ENCODE peak calls at places on chromosomes 13 and 19, in six cellular contexts. P is breast epithelium, R is GM12892, C is stomach, Z is suprapubic skin, T is transverse colon. A is an unnamed sample.

GRCh38 chr19:7505682-7506384 is 10.1 kb upstream of the ZNF358 start:
- DNase-seq in P (no peak), R (no peak), C (no peak), Z (no peak), T (peak), A (no peak)

GRCh38 chr19:13574933-13575332 is 68.7 kb upstream of the CACNA1A start:
- DNase-seq in P (no peak), R (no peak), C (no peak), Z (no peak), T (no peak), A (no peak)

GRCh38 chr13:59690857-59691500 is 472.7 kb downstream of the DIAPH3 start:
- DNase-seq in P (no peak), R (no peak), C (no peak), Z (no peak), T (no peak), A (no peak)

GRCh38 chr13:86298741-86299140 is 499.5 kb upstream of the SLITRK6 start:
- DNase-seq in P (no peak), R (no peak), C (no peak), Z (no peak), T (no peak), A (no peak)

GRCh38 chr13:38348890-38349289 is 761 bp upstream of the UFM1 start:
- DNase-seq in P (no peak), R (no peak), C (no peak), Z (no peak), T (peak), A (no peak)

GRCh38 chr13:27170521-27171243 is 929 bp downstream of the USP12 start:
- DNase-seq in P (no peak), R (no peak), C (peak), Z (peak), T (peak), A (no peak)

GRCh38 chr13:27079421-27079958 is 92.1 kb downstream of the USP12 start:
- DNase-seq in P (no peak), R (no peak), C (no peak), Z (no peak), T (no peak), A (peak)

GRCh38 chr19:53471916-53472315 is 4.4 kb downstream of the ZNF813 start:
- DNase-seq in P (no peak), R (no peak), C (no peak), Z (no peak), T (no peak), A (no peak)

GRCh38 chr13:68023838-68024581 is 793.9 kb upstream of the PCDH9 start:
- DNase-seq in P (no peak), R (no peak), C (no peak), Z (no peak), T (peak), A (no peak)

GRCh38 chr19:46218160-46218559 is 11.4 kb upstream of the IGFL1 start:
- DNase-seq in P (no peak), R (no peak), C (no peak), Z (no peak), T (no peak), A (peak)

GRCh38 chr13:50493683-50494082 is 349.8 kb downstream of the DLEU7 start:
- DNase-seq in P (no peak), R (no peak), C (no peak), Z (no peak), T (no peak), A (no peak)

GRCh38 chr19:45413497-45413896 is 7.1 kb downstream of the POLR1G start:
- DNase-seq in P (no peak), R (no peak), C (no peak), Z (no peak), T (no peak), A (no peak)

DNA sequence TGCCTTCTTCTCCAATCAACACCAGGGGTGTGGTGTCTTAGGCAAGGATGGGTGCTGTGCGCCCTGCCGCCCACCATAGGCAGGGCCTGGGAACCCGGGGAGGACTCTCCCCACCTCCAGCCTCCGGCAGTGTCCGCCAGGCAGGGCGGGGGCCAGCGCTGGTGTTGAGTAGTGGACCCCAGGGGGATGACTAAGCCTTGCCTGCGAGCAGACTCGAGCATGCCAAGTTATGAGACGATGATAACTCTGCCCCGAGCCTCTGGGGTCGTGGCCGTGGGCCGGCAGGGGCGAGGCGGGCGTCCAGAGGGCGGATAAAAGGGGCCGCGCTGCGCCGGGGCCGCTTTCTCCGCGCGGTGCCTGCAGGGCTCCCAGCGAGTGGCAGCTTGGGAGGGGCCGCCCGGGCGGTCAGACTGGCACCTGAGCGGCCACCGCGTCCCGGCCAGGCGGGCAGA is at the start of gene MEDAG:
- DNase-seq in P (no peak), R (no peak), C (no peak), Z (peak), T (peak), A (no peak)
- TF ChIP-seq POLR2AphosphoS5 in P (no peak), R (no peak), C (no peak), Z (peak), T (no peak), A (no peak)

GRCh38 chr13:31201341-31202024 is 1.7 kb downstream of the B3GLCT start:
- DNase-seq in P (no peak), R (no peak), C (no peak), Z (no peak), T (no peak), A (peak)
- TF ChIP-seq POLR2AphosphoS5 in P (no peak), R (no peak), C (peak), Z (no peak), T (no peak), A (no peak)

DNA sequence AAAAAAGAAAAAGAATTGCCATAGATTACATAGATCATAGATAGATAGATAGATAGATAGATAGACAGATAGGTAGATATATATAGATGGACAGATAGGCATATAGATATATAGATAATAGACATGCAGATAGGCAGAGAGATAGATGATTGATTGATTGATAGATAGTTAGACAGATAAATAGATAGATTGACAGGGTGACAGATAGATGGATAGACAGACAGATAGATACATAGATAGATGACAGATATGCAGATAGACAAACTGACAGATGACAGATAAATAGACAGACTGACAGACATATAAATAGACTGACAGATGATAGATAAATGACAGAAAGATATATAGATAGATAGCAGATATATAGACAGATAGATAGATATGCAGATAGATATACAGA is 474.0 kb downstream of the IRS2 start:
- DNase-seq in P (no peak), R (no peak), C (no peak), Z (no peak), T (no peak), A (no peak)
- TF ChIP-seq POLR2AphosphoS5 in P (no peak), R (no peak), C (no peak), Z (no peak), T (no peak), A (no peak)

GRCh38 chr13:30364133-30364532 is 56.8 kb upstream of the KATNAL1 start:
- DNase-seq in P (no peak), R (no peak), C (no peak), Z (no peak), T (no peak), A (no peak)

GRCh38 chr13:30362005-30362788 is 54.8 kb upstream of the KATNAL1 start:
- DNase-seq in P (no peak), R (no peak), C (no peak), Z (no peak), T (no peak), A (no peak)

GRCh38 chr13:30363725-30364124 is 56.4 kb upstream of the KATNAL1 start:
- DNase-seq in P (no peak), R (no peak), C (no peak), Z (no peak), T (no peak), A (no peak)

GRCh38 chr13:30364876-30365275 is 57.4 kb upstream of the UBE2L5 start:
- DNase-seq in P (no peak), R (no peak), C (no peak), Z (no peak), T (no peak), A (no peak)

DNA sequence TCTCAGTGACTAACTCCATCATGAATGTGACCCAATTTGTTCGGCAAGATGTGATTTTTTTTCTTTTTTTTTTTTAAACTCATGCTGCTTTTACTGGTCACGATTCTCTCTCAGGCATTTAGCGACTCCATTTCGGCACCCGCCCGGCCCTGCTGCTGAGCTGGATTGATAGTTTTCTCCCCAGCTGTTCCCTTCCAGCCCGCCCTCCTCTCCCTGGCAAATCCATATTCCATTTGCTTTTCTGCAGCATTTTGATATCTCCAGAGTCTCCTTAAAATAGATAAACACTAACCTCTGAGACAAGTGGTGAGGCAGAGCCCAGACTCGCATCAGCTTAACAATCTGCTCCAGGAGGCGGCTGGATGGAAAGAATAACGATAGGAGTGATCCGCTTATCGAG is 55.5 kb upstream of the KATNAL1 start:
- DNase-seq in P (no peak), R (no peak), C (no peak), Z (no peak), T (no peak), A (no peak)
- TF ChIP-seq POLR2AphosphoS5 in P (no peak), R (no peak), C (no peak), Z (no peak), T (no peak), A (no peak)

DNA sequence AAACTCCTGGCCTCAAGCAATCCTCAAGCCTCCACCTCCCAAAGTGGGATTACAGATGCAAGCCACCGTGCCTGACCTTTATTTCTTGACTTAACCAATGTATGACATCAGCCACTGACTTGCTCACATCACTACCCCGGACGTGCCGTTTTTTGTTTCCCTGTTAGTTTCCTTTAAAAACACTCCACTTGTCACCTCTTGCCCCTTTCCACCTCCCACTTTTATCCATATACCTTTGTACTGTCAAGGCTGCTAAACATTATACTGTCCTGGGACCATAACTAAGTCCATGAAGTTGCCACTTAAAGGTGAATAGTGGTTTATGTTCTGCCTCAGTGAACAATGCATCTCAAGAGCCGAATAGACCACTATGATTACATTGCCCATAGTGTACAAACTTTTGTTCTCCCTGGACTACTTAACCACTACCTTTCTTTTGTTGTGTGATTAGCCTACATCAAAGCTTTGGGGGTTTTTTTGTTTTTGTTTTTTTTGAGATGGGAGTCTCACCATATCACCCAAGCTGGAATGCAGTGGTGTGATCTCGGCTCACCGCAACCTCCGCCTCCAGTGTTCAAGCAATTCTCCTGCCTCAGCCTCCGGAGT is 2.4 kb upstream of the EPHX3 start:
- DNase-seq in P (no peak), R (no peak), C (no peak), Z (no peak), T (no peak), A (no peak)
- TF ChIP-seq POLR2AphosphoS5 in P (no peak), R (no peak), C (no peak), Z (no peak), T (no peak), A (no peak)

DNA sequence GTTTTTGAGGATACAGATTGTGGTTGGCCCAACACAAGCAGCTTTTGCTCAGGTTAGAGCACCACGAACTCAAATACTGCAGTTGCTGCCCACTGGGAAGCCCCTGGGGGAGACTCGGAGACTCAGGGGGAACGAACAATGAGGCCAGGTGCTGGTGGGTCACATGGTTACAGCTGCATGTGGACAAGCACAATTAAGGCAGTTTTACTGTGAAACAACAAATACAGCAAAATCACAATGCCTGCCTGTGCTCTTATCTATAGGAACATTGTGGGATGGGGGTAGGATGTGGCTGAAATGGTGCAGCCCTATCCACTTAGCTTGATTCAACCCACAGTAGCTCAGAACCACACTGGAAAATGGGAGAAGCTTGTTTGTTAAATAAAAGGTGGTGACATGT is 119.7 kb upstream of the SPATA13 start:
- DNase-seq in P (no peak), R (no peak), C (no peak), Z (no peak), T (no peak), A (no peak)
- TF ChIP-seq POLR2AphosphoS5 in P (no peak), R (no peak), C (no peak), Z (no peak), T (no peak), A (no peak)

GRCh38 chr19:8567522-8568172 is 9.6 kb downstream of the MYO1F start:
- DNase-seq in P (no peak), R (no peak), C (no peak), Z (no peak), T (peak), A (no peak)

GRCh38 chr19:8573316-8573715 is 3.9 kb downstream of the MYO1F start:
- DNase-seq in P (no peak), R (no peak), C (no peak), Z (no peak), T (no peak), A (no peak)

GRCh38 chr19:8566855-8567254 is 10.4 kb downstream of the MYO1F start:
- DNase-seq in P (no peak), R (no peak), C (no peak), Z (no peak), T (no peak), A (no peak)

GRCh38 chr19:8569066-8569761 is 8.0 kb downstream of the MYO1F start:
- DNase-seq in P (no peak), R (peak), C (peak), Z (peak), T (peak), A (no peak)

GRCh38 chr19:8571006-8571411 is 6.2 kb downstream of the MYO1F start:
- DNase-seq in P (no peak), R (no peak), C (peak), Z (peak), T (peak), A (no peak)
- TF ChIP-seq POLR2AphosphoS5 in P (no peak), R (no peak), C (peak), Z (no peak), T (peak), A (no peak)

A was measured in SK-N-MC.